ENCODE peak calls at places on chromosomes 2 and 18, in ten cellular contexts. P is GM23338; L is T-helper 1 cell; N is EH; Y is hippocampal formation; Z is MM.1S; F is progenitor cell of endocrine pancreas; T is AG09309; M is activated CD8-positive, alpha-beta memory T cell treated with anti-CD3 and anti-CD28 coated beads for 24 hours; J is CD8-positive, alpha-beta T cell. G is an unnamed sample.

GRCh38 chr2:42464631-42465030 is 29.2 kb downstream of the KCNG3 start:
- DNase-seq in P (no peak), L (no peak), N (no peak), Z (no peak), T (no peak), M (no peak), F (no peak), J (no peak), Y (no peak), G (no peak)

GRCh38 chr2:43455735-43456642 is 139.8 kb downstream of the THADA start:
- DNase-seq in T (no peak), P (no peak), M (no peak), N (peak; percentile 55), Y (no peak), Z (no peak), F (no peak), L (peak; percentile 6), J (no peak), G (no peak)

GRCh38 chr18:65786400-65786948 is 35.7 kb downstream of the CDH7 start:
- DNase-seq in J (no peak), Z (no peak), P (no peak), T (no peak), N (no peak), Y (no peak), M (no peak), F (no peak), L (no peak), G (no peak)

GRCh38 chr18:28789460-28789859 is 612.5 kb upstream of the CDH2 start:
- DNase-seq in Z (no peak), P (no peak), F (no peak), T (no peak), M (no peak), N (no peak), L (no peak), J (no peak), Y (no peak), G (no peak)

GRCh38 chr2:43001787-43002468 is 209.5 kb upstream of the HAAO start:
- DNase-seq in P (no peak), L (no peak), N (no peak), J (no peak), F (no peak), M (no peak), Z (no peak), T (no peak), Y (no peak), G (no peak)

GRCh38 chr2:177872286-177872685 is 200.3 kb downstream of the PDE11A start:
- DNase-seq in M (no peak), Y (no peak), P (no peak), L (no peak), J (no peak), Z (no peak), N (no peak), F (no peak), T (no peak), G (no peak)

GRCh38 chr2:84741182-84741822 is 139.6 kb downstream of the TRABD2A start:
- DNase-seq in P (peak; percentile 80), N (peak; percentile 45), Y (no peak), F (no peak), L (peak; percentile 73), T (no peak), Z (peak; percentile 46), M (peak; percentile 70), J (peak; percentile 41), G (peak; percentile 26)

GRCh38 chr2:10533811-10534321 is 85.7 kb upstream of the ODC1 start:
- DNase-seq in N (no peak), Y (no peak), T (peak; percentile 42), M (no peak), Z (no peak), L (no peak), J (no peak), P (no peak), F (no peak), G (no peak)

GRCh38 chr2:72630767-72631166 is 195.1 kb downstream of the EXOC6B start:
- DNase-seq in M (no peak), N (peak; percentile 46), Z (no peak), Y (no peak), J (no peak), L (no peak), F (no peak), T (no peak), P (no peak), G (no peak)

GRCh38 chr2:73981081-73981968 is 3.4 kb upstream of the TET3 start:
- DNase-seq in P (peak; percentile 88), N (no peak), J (no peak), Z (no peak), M (peak; percentile 74), L (no peak), T (no peak), F (no peak), Y (no peak), G (no peak)

GRCh38 chr18:49021433-49022129 is 70.8 kb upstream of the SMAD7 start:
- DNase-seq in J (peak; percentile 28), N (peak; percentile 42), L (peak; percentile 58), Z (peak; percentile 15), Y (no peak), F (peak; percentile 35), M (peak; percentile 77), T (no peak), P (peak; percentile 92), G (peak; percentile 56)

GRCh38 chr2:43005211-43005974 is 213.0 kb upstream of the HAAO start:
- DNase-seq in T (no peak), L (no peak), F (no peak), Y (peak; percentile 56), P (no peak), M (no peak), J (no peak), Z (no peak), N (no peak), G (no peak)

GRCh38 chr18:80056095-80056494 is 21.9 kb downstream of the RBFA start:
- DNase-seq in L (no peak), N (no peak), Y (no peak), M (no peak), P (no peak), T (no peak), Z (no peak), J (no peak), F (no peak), G (no peak)

GRCh38 chr2:96146151-96146880 is 1.1 kb upstream of the DUSP2 start:
- DNase-seq in Z (peak; percentile 80), L (peak; percentile 87), J (peak; percentile 88), P (no peak), T (no peak), Y (no peak), N (no peak), M (peak; percentile 96), F (no peak), G (no peak)

GRCh38 chr2:233124449-233125080 is 64.4 kb downstream of the INPP5D start:
- DNase-seq in L (no peak), Z (no peak), J (no peak), F (no peak), P (no peak), N (no peak), M (no peak), T (no peak), Y (no peak), G (no peak)

GRCh38 chr2:143177081-143177786 is 48.0 kb downstream of the ARHGAP15 start:
- DNase-seq in P (no peak), J (no peak), L (peak; percentile 21), N (no peak), Z (peak; percentile 50), Y (no peak), T (no peak), F (no peak), M (no peak), G (no peak)